ENCODE peak calls at places on chromosomes 16 and 17, in eight cellular contexts. W, P, Q, D, K, A, E and L are unnamed samples.

GRCh38 chr16:59543641-59544040 is 809.5 kb upstream of the GOT2 start:
- DNase-seq in W (no peak), P (no peak), Q (peak; percentile 96), D (no peak), K (no peak), A (no peak), E (no peak), L (no peak)

GRCh38 chr17:14203392-14203791 is 33.3 kb downstream of the CDRT15 start:
- DNase-seq in W (peak; percentile 0), P (no peak), Q (no peak), D (no peak), K (peak; percentile 44), A (no peak), E (no peak), L (no peak)

GRCh38 chr17:79839363-79840203 is at the start of gene CBX4:
- DNase-seq in W (peak; percentile 96), P (peak; percentile 98), Q (peak; percentile 90), D (peak; percentile 93), K (peak; percentile 93), A (peak; percentile 97), E (peak; percentile 99), L (peak; percentile 83)

GRCh38 chr17:77725851-77726250 is 232.7 kb upstream of the TNRC6C start:
- DNase-seq in W (peak; percentile 65), P (no peak), Q (no peak), D (no peak), K (no peak), A (no peak), E (no peak), L (no peak)

GRCh38 chr17:6279659-6280058 is 155.3 kb downstream of the AIPL1 start:
- DNase-seq in W (no peak), P (no peak), Q (no peak), D (peak; percentile 9), K (peak; percentile 19), A (no peak), E (no peak), L (peak; percentile 15)

GRCh38 chr17:81804559-81805399 is 829 bp downstream of the GCGR start:
- DNase-seq in W (no peak), P (no peak), Q (no peak), D (peak; percentile 44), K (no peak), A (no peak), E (no peak), L (no peak)

GRCh38 chr16:1428511-1428910 is 2.4 kb upstream of the PERCC1 start:
- DNase-seq in W (no peak), P (no peak), Q (peak; percentile 10), D (peak; percentile 51), K (peak; percentile 73), A (peak; percentile 84), E (no peak), L (no peak)

GRCh38 chr17:82240506-82241182 is 11.8 kb downstream of the SLC16A3 start:
- DNase-seq in W (no peak), P (peak; percentile 64), Q (no peak), D (no peak), K (no peak), A (no peak), E (no peak), L (no peak)

GRCh38 chr17:47888293-47888692 is 7.7 kb upstream of the SP2 start:
- DNase-seq in W (no peak), P (no peak), Q (no peak), D (no peak), K (no peak), A (no peak), E (no peak), L (no peak)

GRCh38 chr16:48534601-48535340 is 75.2 kb downstream of the N4BP1 start:
- DNase-seq in W (no peak), P (peak; percentile 63), Q (no peak), D (no peak), K (no peak), A (peak; percentile 22), E (no peak), L (no peak)
- TF ChIP-seq CTCF in W (no peak), P (no peak), Q (no peak), D (no peak), K (no peak), A (no peak), E (no peak), L (no peak)

GRCh38 chr16:88338111-88338510 is 44.6 kb upstream of the ZNF469 start:
- DNase-seq in W (no peak), P (no peak), Q (no peak), D (no peak), K (no peak), A (no peak), E (no peak), L (no peak)
- TF ChIP-seq CTCF in W (no peak), P (no peak), Q (no peak), D (no peak), K (no peak), A (no peak), E (no peak), L (no peak)

DNA sequence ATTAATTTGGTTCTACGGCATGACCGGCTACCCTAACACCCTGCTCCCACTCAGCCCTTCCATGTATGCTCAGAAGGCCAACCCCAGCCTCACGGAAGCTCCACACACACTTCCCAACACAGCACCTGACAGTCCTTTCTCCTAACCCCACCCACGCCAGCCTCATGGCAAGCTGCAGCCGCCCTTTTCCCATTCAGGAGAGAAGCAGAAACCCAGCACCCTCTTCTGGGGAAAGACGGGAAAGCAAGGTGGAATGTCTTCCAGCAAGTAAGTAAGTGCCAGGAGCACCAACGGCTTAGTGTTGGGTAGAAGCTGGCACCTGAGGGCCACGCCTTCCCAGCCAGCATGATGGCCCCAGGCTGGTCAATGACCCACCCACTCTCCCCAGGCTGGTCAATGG is 32.1 kb downstream of the ABR start:
- DNase-seq in W (peak; percentile 85), P (no peak), Q (peak; percentile 65), D (peak; percentile 59), K (no peak), A (no peak), E (no peak), L (no peak)
- TF ChIP-seq CTCF in W (peak; percentile 54), P (no peak), Q (peak; percentile 57), D (peak; percentile 36), K (no peak), A (no peak), E (peak; percentile 60), L (peak; percentile 50)

GRCh38 chr17:8650119-8650499 is 19.6 kb upstream of the MYH10 start:
- DNase-seq in W (no peak), P (no peak), Q (no peak), D (no peak), K (no peak), A (no peak), E (no peak), L (no peak)

GRCh38 chr17:8654822-8655221 is 24.3 kb upstream of the MYH10 start:
- DNase-seq in W (no peak), P (no peak), Q (no peak), D (no peak), K (no peak), A (no peak), E (no peak), L (no peak)

GRCh38 chr17:8649157-8650118 is 18.9 kb upstream of the MYH10 start:
- DNase-seq in W (no peak), P (peak; percentile 75), Q (peak; percentile 99), D (no peak), K (no peak), A (no peak), E (no peak), L (no peak)

GRCh38 chr17:8647202-8647601 is 16.7 kb upstream of the MYH10 start:
- DNase-seq in W (no peak), P (no peak), Q (no peak), D (no peak), K (no peak), A (no peak), E (no peak), L (no peak)

DNA sequence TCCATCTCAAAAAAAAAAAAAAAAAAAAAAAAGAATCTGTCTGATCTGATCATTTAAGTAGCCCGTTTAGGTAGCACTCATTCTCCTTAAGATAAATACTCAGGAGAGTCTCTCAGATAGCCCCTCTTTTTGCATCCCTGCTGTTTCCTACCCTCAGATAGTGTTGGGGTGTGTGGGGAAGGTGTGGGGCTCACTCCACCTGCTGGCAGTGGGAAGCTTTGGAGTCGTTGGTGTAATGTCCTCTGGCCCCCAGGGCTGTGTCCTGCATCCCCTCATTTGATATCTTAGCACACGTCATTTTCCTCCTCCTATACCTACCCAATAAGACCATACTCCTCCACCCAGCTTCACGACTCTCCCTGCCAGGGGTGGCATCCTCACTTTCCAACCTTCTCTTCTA is 20.5 kb upstream of the MYH10 start:
- DNase-seq in W (no peak), P (no peak), Q (no peak), D (no peak), K (peak; percentile 5), A (no peak), E (no peak), L (no peak)
- TF ChIP-seq CTCF in W (no peak), P (no peak), Q (no peak), D (no peak), K (no peak), A (peak; percentile 23), E (no peak), L (no peak)

GRCh38 chr17:41324180-41325075 is 8.9 kb upstream of the KRTAP17-1 start:
- DNase-seq in W (peak; percentile 49), P (no peak), Q (no peak), D (no peak), K (peak; percentile 34), A (no peak), E (no peak), L (no peak)
- TF ChIP-seq CTCF in W (no peak), P (no peak), Q (no peak), D (peak; percentile 8), K (peak; percentile 25), A (no peak), E (peak; percentile 27), L (peak; percentile 48)

GRCh38 chr16:89168381-89169189 is 3.0 kb upstream of the CDH15 start:
- DNase-seq in W (no peak), P (no peak), Q (no peak), D (no peak), K (no peak), A (no peak), E (no peak), L (no peak)
- TF ChIP-seq CTCF in W (no peak), P (no peak), Q (peak; percentile 7), D (no peak), K (no peak), A (no peak), E (peak; percentile 10), L (no peak)

DNA sequence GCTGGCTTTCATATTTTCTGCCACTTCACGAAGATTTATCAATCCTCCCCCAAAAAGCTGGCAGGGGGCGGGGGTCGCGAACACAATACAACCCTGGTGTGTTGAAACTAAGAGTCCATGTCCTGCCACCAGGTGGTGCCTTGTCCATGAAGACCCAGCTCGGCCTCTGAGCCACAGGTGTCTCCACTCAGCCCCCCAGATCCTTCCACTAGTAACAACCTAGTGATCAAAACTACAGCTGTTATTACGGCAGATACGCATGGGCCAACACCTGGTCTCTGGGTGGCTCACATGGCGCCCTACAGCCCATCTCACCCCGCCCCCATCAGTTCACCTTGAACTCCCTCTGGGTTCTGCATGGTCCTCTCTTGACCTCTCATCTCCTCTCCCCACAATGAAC is 27.7 kb downstream of the USP7 start:
- DNase-seq in W (no peak), P (no peak), Q (no peak), D (no peak), K (no peak), A (no peak), E (peak; percentile 39), L (no peak)
- TF ChIP-seq CTCF in W (no peak), P (no peak), Q (peak; percentile 28), D (no peak), K (no peak), A (peak; percentile 3), E (no peak), L (no peak)

GRCh38 chr17:40340880-40341807 is 23.4 kb downstream of the GJD3 start:
- DNase-seq in W (no peak), P (peak; percentile 97), Q (peak; percentile 81), D (peak; percentile 90), K (peak; percentile 93), A (peak; percentile 86), E (peak; percentile 88), L (peak; percentile 81)
- TF ChIP-seq CTCF in W (peak; percentile 20), P (no peak), Q (no peak), D (no peak), K (peak; percentile 39), A (no peak), E (no peak), L (peak; percentile 37)